ENCODE peak calls at places on chromosomes 3 and 15, in seven cellular contexts. T, D, M, U, Y, F and V are unnamed samples.

GRCh38 chr3:187112934-187113793 is 26.1 kb downstream of the RPL39L start:
- DNase-seq in U (no peak), T (no peak), D (peak; percentile 27), F (no peak), M (no peak), Y (peak; percentile 49), V (peak; percentile 53)

GRCh38 chr15:39666671-39667070 is 85.8 kb downstream of the THBS1 start:
- DNase-seq in Y (peak; percentile 3), F (no peak), U (no peak), T (no peak), D (no peak), M (no peak), V (no peak)

GRCh38 chr15:42353061-42353460 is 6.2 kb upstream of the CAPN3 start:
- DNase-seq in Y (no peak), T (no peak), U (no peak), F (no peak), D (no peak), M (no peak), V (no peak)

GRCh38 chr15:57444877-57445513 is 68.7 kb downstream of the CGNL1 start:
- DNase-seq in M (no peak), D (peak; percentile 61), Y (peak; percentile 58), T (no peak), F (no peak), U (no peak), V (no peak)

GRCh38 chr15:66573719-66574641 is 8.2 kb upstream of the LCTL start:
- DNase-seq in Y (no peak), U (no peak), M (no peak), T (no peak), F (no peak), D (no peak), V (no peak)

GRCh38 chr3:36480916-36481648 is 100.8 kb downstream of the STAC start:
- DNase-seq in U (no peak), Y (no peak), F (no peak), T (no peak), D (no peak), M (no peak), V (no peak)

GRCh38 chr15:77421370-77421700 is 647 bp downstream of the HMG20A start:
- DNase-seq in Y (no peak), F (no peak), U (no peak), T (peak; percentile 31), M (no peak), D (peak; percentile 30), V (peak; percentile 54)

GRCh38 chr3:123687286-123687685 is 102.4 kb upstream of the HACD2 start:
- DNase-seq in F (no peak), U (no peak), M (no peak), T (no peak), Y (no peak), D (peak; percentile 38), V (no peak)

GRCh38 chr3:138949445-138950005 is 2.5 kb downstream of the FOXL2NB start:
- DNase-seq in Y (no peak), M (no peak), U (no peak), T (no peak), F (no peak), D (peak; percentile 12), V (no peak)

GRCh38 chr3:71104090-71104489 is 479.4 kb downstream of the FOXP1 start:
- DNase-seq in M (peak; percentile 80), Y (no peak), D (peak; percentile 0), U (no peak), F (no peak), T (no peak), V (no peak)

GRCh38 chr15:77552066-77552465 is 80.6 kb downstream of the LINGO1 start:
- DNase-seq in T (no peak), M (no peak), F (no peak), Y (no peak), U (no peak), D (no peak), V (no peak)

GRCh38 chr3:59995563-59995962 is 945.7 kb upstream of the CFAP20DC start:
- DNase-seq in D (no peak), M (no peak), T (no peak), F (no peak), Y (no peak), U (no peak), V (no peak)

GRCh38 chr15:75352186-75352585 is 5.3 kb downstream of the NEIL1 start:
- DNase-seq in Y (no peak), U (no peak), T (no peak), M (no peak), D (no peak), F (no peak), V (no peak)

GRCh38 chr3:124800511-124801374 is 70.5 kb downstream of the UMPS start:
- DNase-seq in F (no peak), D (no peak), M (no peak), T (no peak), Y (peak; percentile 75), U (peak; percentile 67), V (no peak)

GRCh38 chr15:64808785-64809453 is 16.5 kb downstream of the PIF1 start:
- DNase-seq in T (no peak), Y (no peak), D (no peak), U (no peak), M (no peak), F (no peak), V (no peak)

GRCh38 chr15:68510558-68510957 is 68.2 kb upstream of the CORO2B start:
- DNase-seq in D (no peak), M (no peak), T (no peak), U (no peak), F (no peak), Y (no peak), V (no peak)

GRCh38 chr3:50189274-50189673 is 2.1 kb upstream of the GNAT1 start:
- DNase-seq in U (peak; percentile 26), D (peak; percentile 72), F (peak; percentile 84), Y (peak; percentile 77), T (peak; percentile 61), M (peak; percentile 40), V (peak; percentile 82)

GRCh38 chr3:19202303-19202702 is 54.0 kb downstream of the KCNH8 start:
- DNase-seq in T (no peak), M (no peak), D (no peak), Y (no peak), F (no peak), U (no peak), V (no peak)

GRCh38 chr3:30355622-30356021 is 250.8 kb upstream of the TGFBR2 start:
- DNase-seq in M (no peak), U (no peak), D (no peak), T (no peak), F (no peak), Y (no peak), V (no peak)

GRCh38 chr3:49377483-49377882 is 19.3 kb upstream of the GPX1 start:
- DNase-seq in T (peak; percentile 76), Y (no peak), U (no peak), F (no peak), D (no peak), M (no peak), V (no peak)

GRCh38 chr3:10085738-10086137 is 22.3 kb downstream of the FANCD2OS start:
- DNase-seq in U (no peak), T (no peak), D (no peak), Y (no peak), M (no peak), F (no peak), V (peak; percentile 16)

GRCh38 chr15:64092075-64092820 is 1.4 kb downstream of the CIAO2A start:
- DNase-seq in T (no peak), F (no peak), U (no peak), D (peak; percentile 25), M (no peak), Y (no peak), V (no peak)

GRCh38 chr3:57068437-57069089 is 8.1 kb downstream of the SPATA12 start:
- DNase-seq in M (peak; percentile 96), U (no peak), Y (no peak), T (no peak), D (no peak), F (peak; percentile 67), V (peak; percentile 53)

GRCh38 chr3:126146525-126147146 is 33.8 kb downstream of the ALDH1L1 start:
- DNase-seq in Y (no peak), M (no peak), D (no peak), U (no peak), F (no peak), T (no peak), V (no peak)

GRCh38 chr15:49901867-49902775 is 216.9 kb downstream of the ATP8B4 start:
- DNase-seq in M (no peak), U (no peak), D (no peak), T (no peak), Y (no peak), F (no peak), V (peak; percentile 12)

GRCh38 chr3:127590282-127590592 is 296 bp downstream of the TPRA1 start:
- DNase-seq in U (no peak), D (peak; percentile 68), M (no peak), T (peak; percentile 46), Y (no peak), F (no peak), V (no peak)

GRCh38 chr3:115245899-115246298 is 98.8 kb upstream of the ZBTB20 start:
- DNase-seq in F (no peak), T (no peak), M (no peak), Y (no peak), D (no peak), U (no peak), V (no peak)

GRCh38 chr3:112979244-112979832 is 4.4 kb upstream of the CD200R1 start:
- DNase-seq in M (no peak), F (no peak), T (no peak), Y (peak; percentile 46), D (peak; percentile 59), U (no peak), V (peak; percentile 69)

GRCh38 chr3:108088697-108089096 is 2.1 kb downstream of the CD47 start:
- DNase-seq in F (no peak), D (no peak), U (no peak), M (no peak), Y (peak; percentile 33), T (peak; percentile 64), V (peak; percentile 31)

GRCh38 chr3:22377421-22377820 is 626.4 kb upstream of the ZNF385D start:
- DNase-seq in T (no peak), M (peak; percentile 70), F (no peak), U (no peak), Y (no peak), D (no peak), V (no peak)

GRCh38 chr15:63372018-63372705 is 9.5 kb downstream of the CA12 start:
- DNase-seq in D (peak; percentile 46), Y (peak; percentile 81), F (peak; percentile 88), U (no peak), T (no peak), M (peak; percentile 95), V (no peak)